ENCODE peak calls at places on chromosomes 3 and 15, in ten cellular contexts. J, L, V, C, W, X, P, M, S and T are unnamed samples.
A peak's percentile ranks its signal among the peaks of the same experiment; 100 is the strongest.

GRCh38 chr3:157098121-157098822 is 61.7 kb downstream of the CCNL1 start:
- DNase-seq in J (no peak), L (no peak), V (no peak), C (no peak), W (no peak), X (no peak), P (no peak), M (no peak), S (no peak), T (no peak)

GRCh38 chr3:126355777-126356372 is 1.3 kb downstream of the KLF15 start:
- DNase-seq in J (peak; percentile 94), L (no peak), V (peak; percentile 8), C (no peak), W (peak; percentile 63), X (peak; percentile 96), P (no peak), M (no peak), S (peak; percentile 41), T (peak; percentile 63)

GRCh38 chr15:59301527-59301926 is 71.1 kb downstream of the MYO1E start:
- DNase-seq in J (no peak), L (no peak), V (no peak), C (no peak), W (no peak), X (no peak), P (no peak), M (no peak), S (no peak), T (no peak)

GRCh38 chr15:40092416-40093223 is 16.1 kb downstream of the BMF start:
- DNase-seq in J (no peak), L (peak; percentile 86), V (no peak), C (no peak), W (peak; percentile 71), X (no peak), P (peak; percentile 97), M (no peak), S (no peak), T (no peak)

GRCh38 chr15:62847900-62848489 is 194.6 kb upstream of the TPM1 start:
- DNase-seq in J (peak; percentile 51), L (peak; percentile 39), V (no peak), C (no peak), W (peak; percentile 39), X (peak; percentile 54), P (no peak), M (peak; percentile 79), S (peak; percentile 53), T (no peak)

GRCh38 chr3:188230962-188231361 is 77.0 kb downstream of the LPP start:
- DNase-seq in J (no peak), L (no peak), V (no peak), C (peak; percentile 39), W (no peak), X (no peak), P (no peak), M (no peak), S (no peak), T (no peak)

GRCh38 chr3:153961498-153961897 is 159.7 kb upstream of the ARHGEF26 start:
- DNase-seq in J (no peak), L (no peak), V (no peak), C (no peak), W (peak; percentile 89), X (no peak), P (no peak), M (no peak), S (no peak), T (no peak)

GRCh38 chr15:45842151-45842550 is 207.3 kb downstream of the SQOR start:
- DNase-seq in J (no peak), L (no peak), V (no peak), C (no peak), W (no peak), X (no peak), P (no peak), M (no peak), S (no peak), T (no peak)

GRCh38 chr15:85667491-85668424 is 127.0 kb downstream of the KLHL25 start:
- DNase-seq in J (peak; percentile 37), L (no peak), V (peak; percentile 92), C (peak; percentile 92), W (no peak), X (no peak), P (peak; percentile 96), M (peak; percentile 80), S (peak; percentile 72), T (no peak)

GRCh38 chr3:114709102-114709501 is 415.3 kb downstream of the TIGIT start:
- DNase-seq in J (no peak), L (no peak), V (no peak), C (no peak), W (no peak), X (no peak), P (peak; percentile 23), M (no peak), S (peak; percentile 10), T (no peak)

GRCh38 chr3:152396867-152397266 is 128.1 kb downstream of the MBNL1 start:
- DNase-seq in J (no peak), L (no peak), V (no peak), C (no peak), W (no peak), X (no peak), P (no peak), M (no peak), S (no peak), T (no peak)

GRCh38 chr3:13484861-13485590 is 4.9 kb downstream of the HDAC11 start:
- DNase-seq in J (no peak), L (peak; percentile 44), V (no peak), C (no peak), W (peak; percentile 36), X (peak; percentile 39), P (no peak), M (no peak), S (no peak), T (no peak)

GRCh38 chr15:25019434-25019833 is 64.6 kb downstream of the SNRPN start:
- DNase-seq in J (no peak), L (no peak), V (no peak), C (no peak), W (no peak), X (no peak), P (no peak), M (no peak), S (no peak), T (no peak)

GRCh38 chr3:143600762-143601161 is 247.5 kb downstream of the SLC9A9 start:
- DNase-seq in J (no peak), L (no peak), V (no peak), C (no peak), W (no peak), X (no peak), P (no peak), M (no peak), S (no peak), T (no peak)

GRCh38 chr15:74382004-74382816 is 14.8 kb upstream of the CYP11A1 start:
- DNase-seq in J (peak; percentile 88), L (peak; percentile 60), V (peak; percentile 66), C (no peak), W (peak; percentile 68), X (peak; percentile 86), P (no peak), M (peak; percentile 87), S (peak; percentile 78), T (peak; percentile 84)

GRCh38 chr3:177426151-177426904 is 229.0 kb upstream of the TBL1XR1 start:
- DNase-seq in J (no peak), L (no peak), V (no peak), C (no peak), W (no peak), X (no peak), P (peak; percentile 67), M (no peak), S (no peak), T (no peak)

GRCh38 chr15:101051291-101052030 is 132.3 kb downstream of the LRRK1 start:
- DNase-seq in J (no peak), L (no peak), V (no peak), C (no peak), W (no peak), X (no peak), P (no peak), M (no peak), S (no peak), T (no peak)

GRCh38 chr3:82581350-82581749 is 819.9 kb upstream of the GBE1 start:
- DNase-seq in J (no peak), L (no peak), V (no peak), C (no peak), W (no peak), X (no peak), P (no peak), M (no peak), S (no peak), T (no peak)

GRCh38 chr3:50620420-50620819 is 3.5 kb downstream of the MAPKAPK3 start:
- DNase-seq in J (no peak), L (no peak), V (no peak), C (no peak), W (no peak), X (peak; percentile 15), P (no peak), M (no peak), S (no peak), T (no peak)

GRCh38 chr15:51861557-51862350 is 32.3 kb downstream of the TMOD3 start:
- DNase-seq in J (no peak), L (no peak), V (no peak), C (no peak), W (no peak), X (no peak), P (no peak), M (no peak), S (no peak), T (no peak)

GRCh38 chr15:44173813-44174212 is 21.3 kb downstream of the FRMD5 start:
- DNase-seq in J (no peak), L (no peak), V (no peak), C (no peak), W (no peak), X (no peak), P (no peak), M (no peak), S (no peak), T (no peak)